ENCODE peak calls at places on chromosomes 16 and 17, in six cellular contexts. R is right atrium auricular region; Y is naive thymus-derived CD4-positive, alpha-beta T cell; K is PC-3; H is colonic mucosa; I is A549. D is an unnamed sample. For H3K4me1, the result is how much of the 10 kb centered on the place peaks cover.

GRCh38 chr17:73874008-73874407 is 229.8 kb upstream of the SDK2 start:
- DNase-seq in R (no peak), Y (no peak), K (no peak), H (no peak), I (peak), D (no peak)

GRCh38 chr17:21815352-21816063 is 123.2 kb downstream of the KCNJ18 start:
- DNase-seq in R (no peak), Y (no peak), K (no peak), H (no peak), I (no peak), D (no peak)

GRCh38 chr16:27972500-27972899 is 91.0 kb downstream of the GSG1L start:
- DNase-seq in R (no peak), Y (no peak), K (peak), H (peak), I (peak), D (peak)

GRCh38 chr16:17757808-17758207 is 287.0 kb upstream of the XYLT1 start:
- DNase-seq in R (no peak), Y (no peak), K (no peak), H (no peak), I (no peak), D (no peak)

GRCh38 chr17:41322264-41322902 is 6.9 kb upstream of the KRTAP17-1 start:
- DNase-seq in R (no peak), Y (no peak), K (peak), H (no peak), I (peak), D (no peak)

GRCh38 chr17:67420994-67421393 is 43.9 kb downstream of the PITPNC1 start:
- DNase-seq in R (no peak), Y (no peak), K (no peak), H (peak), I (no peak), D (no peak)

GRCh38 chr16:23650674-23651073 is 9.4 kb downstream of the DCTN5 start:
- DNase-seq in R (no peak), Y (no peak), K (peak), H (no peak), I (no peak), D (no peak)

GRCh38 chr17:31321481-31321880 is at the start of gene EVI2A:
- DNase-seq in R (no peak), Y (peak), K (peak), H (peak), I (no peak), D (peak)

GRCh38 chr17:17845046-17845775 is 8.4 kb upstream of the SREBF1 start:
- DNase-seq in R (no peak), Y (no peak), K (no peak), H (no peak), I (no peak), D (no peak)

GRCh38 chr17:17809527-17810373 is 27.0 kb downstream of the SREBF1 start:
- DNase-seq in R (no peak), Y (no peak), K (no peak), H (no peak), I (peak), D (no peak)

GRCh38 chr16:71923941-71924690 is 28.8 kb downstream of the IST1 start:
- DNase-seq in R (no peak), Y (no peak), K (peak), H (no peak), I (no peak), D (peak)

GRCh38 chr16:9102379-9102778 is 10.9 kb downstream of the HAPSTR1 start:
- DNase-seq in R (no peak), Y (no peak), K (peak), H (no peak), I (peak), D (peak)

GRCh38 chr16:10961231-10961630 is 16.9 kb downstream of the CLEC16A start:
- DNase-seq in R (peak), Y (no peak), K (no peak), H (no peak), I (no peak), D (peak)

GRCh38 chr17:21282850-21283249 is 1.7 kb upstream of the MAP2K3 start:
- DNase-seq in R (no peak), Y (no peak), K (no peak), H (no peak), I (no peak), D (no peak)

GRCh38 chr17:10633738-10634379 is 23.2 kb downstream of the MYH3 start:
- DNase-seq in R (no peak), Y (no peak), K (no peak), H (no peak), I (no peak), D (no peak)

GRCh38 chr17:80811181-80812105 is 180.2 kb upstream of the CHMP6 start:
- DNase-seq in R (no peak), Y (no peak), K (no peak), H (no peak), I (no peak), D (no peak)

GRCh38 chr17:1597861-1598342 is 30.7 kb downstream of the SLC43A2 start:
- DNase-seq in R (no peak), Y (no peak), K (no peak), H (peak), I (no peak), D (no peak)

GRCh38 chr16:89565506-89566372 is 5.3 kb downstream of the RPL13 start:
- DNase-seq in R (no peak), Y (no peak), K (peak), H (peak), I (peak), D (peak)

GRCh38 chr16:10822702-10823101 is 4.1 kb upstream of the TVP23A start:
- DNase-seq in R (no peak), Y (no peak), K (no peak), H (no peak), I (no peak), D (no peak)

GRCh38 chr17:9824094-9824493 is 1.6 kb upstream of the GLP2R start:
- DNase-seq in R (no peak), Y (no peak), K (no peak), H (no peak), I (peak), D (no peak)

GRCh38 chr17:32567511-32567910 is 80.7 kb downstream of the CDK5R1 start:
- DNase-seq in R (no peak), Y (no peak), K (no peak), H (no peak), I (peak), D (no peak)

GRCh38 chr17:32568673-32569072 is 81.9 kb downstream of the CDK5R1 start:
- DNase-seq in R (no peak), Y (no peak), K (no peak), H (no peak), I (no peak), D (no peak)

GRCh38 chr17:32569171-32570080 is 82.6 kb downstream of the CDK5R1 start:
- DNase-seq in R (no peak), Y (no peak), K (peak), H (no peak), I (no peak), D (no peak)

GRCh38 chr17:32567086-32567485 is 80.3 kb downstream of the CDK5R1 start:
- DNase-seq in R (no peak), Y (no peak), K (peak), H (no peak), I (no peak), D (no peak)

DNA sequence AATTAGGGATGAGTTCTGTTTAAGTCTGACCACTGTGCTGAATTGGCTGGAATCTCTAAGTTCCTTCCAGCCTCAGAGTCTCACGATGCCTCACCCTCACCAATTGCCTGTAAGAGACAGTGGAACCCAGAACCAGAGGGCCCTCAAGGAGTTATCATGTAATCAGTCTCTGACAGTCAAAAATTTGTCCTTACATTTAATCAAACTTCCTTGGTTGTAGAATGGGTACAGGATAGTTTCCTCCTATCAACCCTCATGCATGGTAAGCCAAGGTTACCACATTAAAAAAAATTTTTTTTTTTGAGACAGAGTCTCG is 83.2 kb downstream of the CDK5R1 start:
- DNase-seq in R (no peak), Y (no peak), K (no peak), H (no peak), I (no peak), D (no peak)
- H3K27ac ChIP-seq in R (no peak), Y (no peak), K (peak), H (no peak), I (no peak), D (no peak)

GRCh38 chr17:14593956-14594355 is 293.1 kb downstream of the HS3ST3B1 start:
- DNase-seq in R (no peak), Y (no peak), K (no peak), H (no peak), I (no peak), D (no peak)

GRCh38 chr17:14595656-14596055 is 294.8 kb downstream of the HS3ST3B1 start:
- DNase-seq in R (no peak), Y (no peak), K (no peak), H (no peak), I (no peak), D (no peak)

GRCh38 chr17:14590458-14591250 is 289.8 kb downstream of the HS3ST3B1 start:
- DNase-seq in R (no peak), Y (no peak), K (no peak), H (no peak), I (no peak), D (no peak)

GRCh38 chr17:14594690-14595089 is 293.8 kb downstream of the HS3ST3B1 start:
- DNase-seq in R (no peak), Y (no peak), K (peak), H (no peak), I (no peak), D (no peak)
- H3K4me1 ChIP-seq in R (under half), Y (under half), K (under half), H (under half), I (under half), D (under half)

DNA sequence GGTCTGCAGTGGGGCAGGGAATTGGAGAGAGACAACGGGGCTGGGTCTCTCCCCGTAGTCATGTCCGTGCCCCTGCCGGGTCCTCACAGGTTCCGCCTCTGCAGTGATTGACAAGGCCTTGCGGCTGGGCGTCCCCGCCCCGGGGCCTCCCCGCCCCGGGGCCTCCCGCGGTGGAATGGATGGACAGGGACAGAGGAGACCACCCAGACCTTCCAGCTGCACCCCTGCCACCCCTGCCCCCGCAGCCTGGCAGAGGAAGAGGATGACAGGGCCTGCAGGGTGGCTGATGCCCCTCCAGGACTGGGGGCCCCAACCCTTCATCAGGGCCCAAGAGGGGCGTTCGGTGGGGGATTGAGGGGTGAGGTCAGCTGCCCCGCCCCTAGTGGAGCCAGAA is 216.4 kb upstream of the CIBAR2 start:
- DNase-seq in R (no peak), Y (no peak), K (no peak), H (no peak), I (no peak), D (peak)
- H3K27ac ChIP-seq in R (no peak), Y (no peak), K (no peak), H (no peak), I (no peak), D (peak)

GRCh38 chr17:42878123-42878880 is 22.3 kb upstream of the G6PC1 start:
- DNase-seq in R (no peak), Y (no peak), K (no peak), H (no peak), I (peak), D (no peak)
- H3K4me1 ChIP-seq in R (under half), Y (under half), K (under half), H (under half), I (under half), D (under half)

GRCh38 chr17:19348806-19349205 is 13.7 kb downstream of the B9D1 start:
- DNase-seq in R (no peak), Y (no peak), K (no peak), H (no peak), I (no peak), D (no peak)
- H3K27ac ChIP-seq in R (no peak), Y (no peak), K (no peak), H (no peak), I (peak), D (no peak)

GRCh38 chr17:78764871-78765270 is 17.2 kb downstream of the CYTH1 start:
- DNase-seq in R (no peak), Y (no peak), K (no peak), H (no peak), I (no peak), D (no peak)
- H3K4me1 ChIP-seq in R (under half), Y (half or more), K (under half), H (under half), I (under half), D (under half)

DNA sequence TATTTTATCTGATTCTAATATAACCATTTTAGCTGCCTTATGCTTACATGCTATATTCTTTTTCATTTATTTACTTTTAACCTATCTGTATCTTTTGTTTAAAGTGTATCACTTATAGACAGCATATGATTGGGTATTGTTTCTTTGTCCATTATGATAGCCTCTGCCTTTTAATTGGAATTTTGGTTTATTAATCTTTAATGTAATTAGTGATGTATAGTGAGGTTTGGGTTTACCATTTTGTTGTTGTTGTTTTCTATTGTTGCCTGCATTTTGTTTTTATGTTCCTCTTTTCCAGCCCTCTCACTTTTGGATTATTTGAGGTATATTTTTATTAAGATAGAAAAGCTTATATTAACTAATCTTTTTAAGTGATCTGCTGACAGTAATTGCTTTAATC is 59.4 kb downstream of the NLK start:
- DNase-seq in R (no peak), Y (no peak), K (no peak), H (no peak), I (no peak), D (no peak)
- H3K27ac ChIP-seq in R (no peak), Y (no peak), K (no peak), H (no peak), I (no peak), D (no peak)